ENCODE peak calls at places on chromosomes 11 and 22, in five cellular contexts. K, X, D, W and Q are unnamed samples.

GRCh38 chr11:86670179-86670578 is 2.2 kb downstream of the ME3 start:
- DNase-seq in K (no peak), X (peak), D (no peak), W (no peak), Q (no peak)

GRCh38 chr22:42324991-42325710 is 54.7 kb upstream of the TCF20 start:
- DNase-seq in K (no peak), X (no peak), D (no peak), W (no peak), Q (no peak)

GRCh38 chr22:20558534-20558933 is 51.1 kb downstream of the MED15 start:
- DNase-seq in K (no peak), X (no peak), D (no peak), W (no peak), Q (no peak)

GRCh38 chr11:125141686-125142535 is 22.6 kb upstream of the PKNOX2 start:
- DNase-seq in K (no peak), X (peak), D (peak), W (peak), Q (peak)

GRCh38 chr22:46079861-46080821 is 70.2 kb upstream of the PPARA start:
- DNase-seq in K (no peak), X (peak), D (no peak), W (peak), Q (no peak)

GRCh38 chr11:44726278-44727113 is at the start of gene TSPAN18:
- DNase-seq in K (no peak), X (no peak), D (peak), W (peak), Q (peak)

GRCh38 chr11:116033931-116034553 is 529.8 kb upstream of the CADM1 start:
- DNase-seq in K (no peak), X (no peak), D (no peak), W (no peak), Q (no peak)

GRCh38 chr11:65786786-65787636 is at the start of gene OVOL1:
- DNase-seq in K (peak), X (peak), D (no peak), W (no peak), Q (peak)

GRCh38 chr22:17368727-17369552 is at the start of gene CECR2:
- DNase-seq in K (peak), X (no peak), D (peak), W (no peak), Q (peak)

GRCh38 chr11:118609380-118610219 is 2.2 kb downstream of the PHLDB1 start:
- DNase-seq in K (no peak), X (no peak), D (no peak), W (peak), Q (peak)
- TF ChIP-seq EZH2 in K (no peak), X (no peak), D (no peak), W (no peak), Q (peak)

DNA sequence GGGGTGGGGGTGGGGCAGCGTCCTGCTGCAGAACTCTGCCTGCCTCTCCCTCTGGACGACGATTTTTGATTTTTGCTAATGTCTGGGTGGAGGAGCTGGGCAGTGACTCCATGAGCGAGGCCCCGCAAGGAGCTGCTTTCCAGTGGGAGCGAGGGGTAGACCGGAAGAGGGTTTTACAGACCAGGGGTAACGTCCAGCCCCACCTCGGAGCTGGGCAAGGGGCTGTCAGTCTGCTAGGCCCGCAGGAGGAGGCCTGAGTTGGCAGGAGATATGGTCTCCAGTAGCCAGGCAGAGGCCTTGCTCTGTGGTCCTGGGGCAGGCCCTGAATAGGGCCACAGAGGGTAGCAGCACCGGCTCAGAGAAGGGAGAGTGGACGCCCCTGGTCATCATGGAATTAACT is 9.0 kb downstream of the MAPK8IP2 start:
- DNase-seq in K (no peak), X (no peak), D (no peak), W (no peak), Q (no peak)
- TF ChIP-seq EZH2phosphoT487 in K (no peak), X (no peak), D (no peak), W (no peak), Q (no peak)

GRCh38 chr11:18111005-18111404 is 5.1 kb upstream of the SAAL1 start:
- DNase-seq in K (no peak), X (peak), D (no peak), W (no peak), Q (peak)
- H3K9ac ChIP-seq in K (no peak), X (no peak), D (no peak), W (no peak), Q (no peak)

DNA sequence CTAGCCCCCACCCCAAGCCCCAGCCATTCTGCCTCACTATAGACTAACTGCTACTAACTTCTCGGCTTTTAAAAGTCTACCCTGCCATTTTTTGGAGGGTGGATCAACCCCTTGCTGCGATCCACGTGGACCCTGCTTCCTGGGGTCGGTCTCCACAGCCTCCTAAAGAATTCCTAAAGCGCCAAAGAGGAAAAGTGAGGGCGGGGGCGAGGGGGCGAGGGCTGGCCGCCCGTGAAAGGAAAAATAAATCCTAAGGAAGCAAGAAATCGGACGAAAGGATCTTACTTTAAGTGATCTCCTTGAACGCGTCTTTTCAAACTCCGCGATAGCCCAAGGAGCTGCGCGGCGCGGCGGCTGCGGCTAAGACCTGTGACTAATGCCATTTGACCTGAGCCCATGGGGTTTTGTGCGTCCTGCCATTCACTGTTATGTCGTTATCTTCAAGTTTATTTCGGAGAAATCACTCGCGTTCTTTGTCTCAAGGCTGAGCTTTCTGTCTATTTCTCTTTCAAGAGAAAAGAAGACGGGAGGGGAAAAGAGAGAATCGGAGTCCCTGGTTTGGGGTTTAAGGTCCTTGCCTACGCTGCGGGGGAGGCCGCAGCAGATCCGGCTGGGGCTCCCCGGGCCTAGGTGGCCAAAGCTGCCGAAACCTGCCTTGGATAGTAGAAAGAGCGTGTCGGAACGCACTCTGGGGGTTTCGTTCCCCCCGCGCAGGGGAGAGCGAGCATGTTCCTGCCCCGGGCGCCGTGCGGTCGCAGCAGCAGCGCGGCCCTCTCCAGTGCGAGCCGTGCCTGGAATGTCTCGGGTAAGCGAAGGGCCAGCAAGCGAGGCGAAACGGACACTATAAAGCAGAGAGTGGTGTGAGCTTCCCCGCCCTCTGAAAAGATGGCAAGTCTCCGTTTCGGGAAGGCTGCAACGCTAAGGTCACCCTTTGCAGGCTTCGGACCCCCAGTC is 2.8 kb upstream of the DBX1 start:
- DNase-seq in K (no peak), X (no peak), D (no peak), W (peak), Q (peak)
- TF ChIP-seq EZH2 in K (no peak), X (no peak), D (no peak), W (peak), Q (peak)

GRCh38 chr11:3166268-3167142 is 1.4 kb upstream of the OSBPL5 start:
- DNase-seq in K (no peak), X (no peak), D (no peak), W (no peak), Q (peak)

GRCh38 chr11:3164138-3164539 is 971 bp downstream of the OSBPL5 start:
- DNase-seq in K (no peak), X (no peak), D (no peak), W (peak), Q (no peak)

GRCh38 chr11:3164540-3165151 is 464 bp downstream of the OSBPL5 start:
- DNase-seq in K (no peak), X (no peak), D (no peak), W (no peak), Q (peak)

GRCh38 chr11:3165916-3166267 is 782 bp upstream of the OSBPL5 start:
- DNase-seq in K (no peak), X (no peak), D (no peak), W (no peak), Q (no peak)

GRCh38 chr11:3165152-3165705 is at the start of gene OSBPL5:
- DNase-seq in K (no peak), X (peak), D (peak), W (peak), Q (peak)
- TF ChIP-seq EZH2phosphoT487 in K (no peak), X (no peak), D (no peak), W (no peak), Q (no peak)

GRCh38 chr11:69011624-69012091 is 1.4 kb downstream of the MRGPRF start:
- DNase-seq in K (no peak), X (no peak), D (no peak), W (no peak), Q (no peak)

GRCh38 chr11:69014936-69015549 is 2.0 kb upstream of the MRGPRF start:
- DNase-seq in K (no peak), X (no peak), D (no peak), W (no peak), Q (no peak)

GRCh38 chr11:69012092-69013008 is 696 bp downstream of the MRGPRF start:
- DNase-seq in K (no peak), X (no peak), D (no peak), W (peak), Q (peak)

GRCh38 chr11:69013009-69013951 is at the start of gene MRGPRF:
- DNase-seq in K (no peak), X (peak), D (no peak), W (peak), Q (peak)

GRCh38 chr11:69014084-69014935 is 1.3 kb upstream of the MRGPRF start:
- DNase-seq in K (no peak), X (no peak), D (no peak), W (peak), Q (peak)
- H3K9ac ChIP-seq in K (no peak), X (no peak), D (no peak), W (no peak), Q (no peak)